ENCODE peak calls at places on chromosome 19, in four cellular contexts. X is WTC11, R is K562, V is HepG2. H is an unnamed sample.

GRCh38 chr19:17078038-17078919 is 2.7 kb downstream of the MYO9B start:
- DNase-seq in X (no peak), R (no peak), V (no peak), H (no peak)

GRCh38 chr19:35055715-35056179 is 14.2 kb downstream of the HPN start:
- DNase-seq in R (no peak), V (no peak), X (peak), H (no peak)

GRCh38 chr19:49873149-49873521 is 4.0 kb downstream of the AKT1S1 start:
- DNase-seq in X (no peak), R (no peak), V (no peak), H (no peak)

GRCh38 chr19:35396240-35396885 is 25.5 kb downstream of the GPR42 start:
- DNase-seq in X (no peak), R (no peak), V (no peak), H (no peak)

GRCh38 chr19:21698215-21698614 is 69.2 kb downstream of the ZNF100 start:
- DNase-seq in X (no peak), R (no peak), V (peak), H (no peak)

GRCh38 chr19:52664461-52664860 is 26.3 kb upstream of the ZNF83 start:
- DNase-seq in R (peak), V (no peak), X (peak), H (no peak)

GRCh38 chr19:23415034-23415433 is 19.8 kb upstream of the ZNF91 start:
- DNase-seq in X (no peak), V (no peak), R (no peak), H (no peak)

GRCh38 chr19:53867225-53868090 is at the start of gene MYADM:
- DNase-seq in V (peak), X (peak), R (peak), H (peak)

GRCh38 chr19:5171711-5172110 is 168.9 kb downstream of the PTPRS start:
- DNase-seq in X (no peak), V (peak), R (no peak), H (no peak)

GRCh38 chr19:16834747-16835146 is 5.5 kb downstream of the SIN3B start:
- DNase-seq in V (no peak), R (no peak), X (no peak), H (no peak)

GRCh38 chr19:4969772-4970531 is 1.0 kb downstream of the KDM4B start:
- DNase-seq in V (no peak), X (no peak), R (no peak), H (peak)

GRCh38 chr19:16566161-16566560 is 6.1 kb downstream of the SLC35E1 start:
- DNase-seq in X (no peak), V (no peak), R (no peak), H (no peak)

GRCh38 chr19:15241259-15241658 is 9.0 kb upstream of the EPHX3 start:
- DNase-seq in R (no peak), X (no peak), V (no peak), H (no peak)

GRCh38 chr19:32289566-32290210 is 55.7 kb upstream of the ZNF507 start:
- DNase-seq in X (no peak), V (no peak), R (no peak), H (no peak)

GRCh38 chr19:56132316-56132822 is 8.7 kb upstream of the ZNF444 start:
- DNase-seq in R (no peak), V (peak), X (no peak), H (no peak)

GRCh38 chr19:49676136-49676689 is 858 bp upstream of the PRMT1 start:
- DNase-seq in R (peak), X (peak), V (peak), H (peak)

GRCh38 chr19:51615991-51616390 is 14.2 kb downstream of the SIGLEC5 start:
- DNase-seq in X (no peak), R (no peak), V (no peak), H (no peak)

GRCh38 chr19:53912653-53913052 is 3.6 kb downstream of the CACNG7 start:
- DNase-seq in R (peak), V (no peak), X (peak), H (no peak)

GRCh38 chr19:4580961-4581380 is 21.5 kb upstream of the SEMA6B start:
- DNase-seq in X (no peak), V (no peak), R (no peak), H (no peak)

GRCh38 chr19:56836059-56836458 is 4.5 kb downstream of the PEG3 start:
- DNase-seq in V (no peak), X (no peak), R (no peak), H (no peak)

GRCh38 chr19:49861127-49861526 is 6.2 kb downstream of the PNKP start:
- DNase-seq in X (peak), V (no peak), R (no peak), H (no peak)

GRCh38 chr19:23470873-23471555 is 75.7 kb upstream of the ZNF91 start:
- DNase-seq in R (no peak), X (peak), V (no peak), H (no peak)

GRCh38 chr19:10568444-10568825 is 344 bp downstream of the CDKN2D start:
- DNase-seq in X (peak), V (no peak), R (no peak), H (no peak)

GRCh38 chr19:11754663-11755062 is 12.1 kb upstream of the ZNF441 start:
- DNase-seq in X (no peak), R (no peak), V (no peak), H (no peak)

GRCh38 chr19:10749435-10750384 is 31.8 kb downstream of the DNM2 start:
- DNase-seq in R (no peak), X (no peak), V (peak), H (no peak)

GRCh38 chr19:39915848-39916215 is 18.6 kb downstream of the FCGBP start:
- DNase-seq in V (no peak), X (no peak), R (peak), H (no peak)

GRCh38 chr19:35832054-35832453 is 19.4 kb upstream of the PRODH2 start:
- DNase-seq in R (no peak), V (no peak), X (no peak), H (no peak)

GRCh38 chr19:50333235-50333736 is 4.1 kb upstream of the KCNC3 start:
- DNase-seq in X (peak), V (peak), R (peak), H (peak)

GRCh38 chr19:30855475-30855874 is 483.3 kb downstream of the ZNF536 start:
- DNase-seq in R (no peak), X (no peak), V (no peak), H (no peak)

GRCh38 chr19:15328312-15328711 is 4.0 kb downstream of the BRD4 start:
- DNase-seq in X (no peak), V (no peak), R (no peak), H (no peak)

GRCh38 chr19:29578349-29578748 is 27.7 kb upstream of the POP4 start:
- DNase-seq in R (no peak), V (no peak), X (no peak), H (no peak)

GRCh38 chr19:39363909-39364457 is 21.8 kb downstream of the SAMD4B start:
- DNase-seq in R (no peak), V (no peak), X (no peak), H (no peak)

GRCh38 chr19:18086590-18087138 is at the start of gene IL12RB1:
- DNase-seq in X (no peak), V (no peak), R (no peak), H (peak)

GRCh38 chr19:12000152-12000981 is 35.1 kb downstream of the ZNF433 start:
- DNase-seq in X (no peak), V (no peak), R (no peak), H (peak)

GRCh38 chr19:43524922-43525835 is 1.8 kb downstream of the ETHE1 start:
- DNase-seq in X (peak), V (peak), R (no peak), H (peak)

DNA sequence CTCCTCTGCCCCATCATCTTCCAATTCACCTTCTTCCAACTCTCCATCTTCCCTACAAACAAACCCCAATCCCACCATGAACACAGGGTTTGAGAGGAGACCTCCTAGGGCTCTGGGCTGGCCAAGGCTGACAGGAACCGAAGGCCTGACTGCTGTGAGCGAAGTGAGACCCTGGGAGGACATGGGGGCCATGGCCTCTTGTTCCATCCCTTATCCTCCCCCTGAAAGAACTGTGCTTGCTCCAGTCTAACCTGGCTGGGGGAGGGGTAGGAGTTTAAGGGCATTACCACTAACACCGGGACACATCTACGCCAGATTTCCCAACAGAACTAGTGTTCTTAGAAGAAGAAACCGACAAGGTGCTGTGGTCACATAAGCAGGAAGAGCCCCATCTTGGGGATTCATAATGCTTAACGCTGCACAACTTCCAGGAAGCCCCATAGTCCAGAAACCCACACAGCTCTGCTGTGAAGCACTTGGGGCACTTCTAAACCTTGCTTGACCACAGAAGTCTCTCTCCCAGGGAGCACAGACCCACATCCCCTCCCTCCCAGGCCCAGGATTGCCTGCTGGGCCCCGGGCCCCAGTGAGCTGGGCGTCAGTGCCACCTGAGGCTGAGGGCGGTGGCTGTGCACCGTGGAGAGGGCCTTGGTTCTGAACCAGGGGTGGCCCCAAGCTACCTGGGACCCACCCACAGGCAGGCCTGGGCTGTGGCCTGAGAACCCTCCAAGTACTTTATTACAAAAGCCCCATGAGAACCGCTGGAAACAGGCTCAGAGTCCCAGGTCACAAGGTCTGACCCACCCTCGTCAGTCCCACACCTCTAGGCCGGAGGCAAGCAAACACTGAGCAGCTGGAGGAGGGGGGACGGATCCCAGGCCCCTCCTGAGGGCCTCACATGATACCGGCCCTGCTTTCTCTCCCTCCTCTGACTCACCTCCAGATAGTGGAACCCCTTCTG is 18.7 kb downstream of the ZC3H4 start:
- DNase-seq in R (no peak), V (peak), X (no peak), H (no peak)
- TF ChIP-seq NR2C2 in R (no peak), V (no peak), X (no peak), H (no peak)

GRCh38 chr19:1408300-1409203 is 1.2 kb downstream of the DAZAP1 start:
- DNase-seq in V (no peak), R (peak), X (peak), H (no peak)
- TF ChIP-seq NR2C2 in V (no peak), R (no peak), X (no peak), H (no peak)

GRCh38 chr19:13270514-13271105 is 120.4 kb downstream of the IER2 start:
- DNase-seq in X (no peak), V (no peak), R (no peak), H (no peak)
- TF ChIP-seq NR2C2 in X (no peak), V (no peak), R (no peak), H (no peak)

GRCh38 chr19:6668696-6669095 is 1.3 kb downstream of the TNFSF14 start:
- DNase-seq in X (no peak), R (no peak), V (no peak), H (no peak)
- TF ChIP-seq NR2C2 in X (no peak), R (no peak), V (no peak), H (no peak)

GRCh38 chr19:3451451-3451866 is 28.9 kb downstream of the SMIM24 start:
- DNase-seq in R (no peak), X (no peak), V (no peak), H (no peak)

GRCh38 chr19:3452456-3453068 is 27.8 kb downstream of the SMIM24 start:
- DNase-seq in R (peak), V (no peak), X (no peak), H (no peak)

GRCh38 chr19:3448616-3449334 is 31.6 kb downstream of the SMIM24 start:
- DNase-seq in V (no peak), R (no peak), X (no peak), H (no peak)

GRCh38 chr19:3453840-3454239 is 26.5 kb downstream of the SMIM24 start:
- DNase-seq in X (no peak), V (no peak), R (no peak), H (no peak)

GRCh38 chr19:3450796-3451411 is 29.4 kb downstream of the SMIM24 start:
- DNase-seq in X (no peak), V (peak), R (no peak), H (no peak)
- TF ChIP-seq NR2C2 in X (no peak), V (no peak), R (no peak), H (no peak)

GRCh38 chr19:41308450-41309224 is 1.3 kb upstream of the CCDC97 start:
- DNase-seq in R (peak), X (peak), V (peak), H (peak)
- TF ChIP-seq NR2C2 in R (no peak), X (no peak), V (no peak), H (no peak)

GRCh38 chr19:45340232-45340898 is at the start of gene KLC3:
- DNase-seq in X (peak), V (no peak), R (peak), H (no peak)
- TF ChIP-seq NR2C2 in X (no peak), V (no peak), R (no peak), H (no peak)

GRCh38 chr19:41815301-41815700 is 18.9 kb downstream of the CEACAM3 start:
- DNase-seq in R (no peak), V (no peak), X (no peak), H (no peak)

GRCh38 chr19:41816761-41817160 is 20.4 kb downstream of the CEACAM3 start:
- DNase-seq in V (no peak), X (no peak), R (no peak), H (no peak)

GRCh38 chr19:41821003-41821735 is 23.3 kb downstream of the LYPD4 start:
- DNase-seq in X (peak), V (peak), R (peak), H (peak)
- TF ChIP-seq NR2C2 in X (no peak), V (no peak), R (no peak), H (no peak)